ENCODE peak calls at places on chromosome 3, in five cellular contexts. W is neuronal stem cell, C is mesenchymal stem cell, Y is H1, N is trophoblast cell. I is an unnamed sample.

GRCh38 chr3:65729553-65729952 is 309.2 kb downstream of the MAGI1 start:
- DNase-seq in Y (no peak), N (no peak), C (peak), W (no peak), I (no peak)

GRCh38 chr3:105062853-105063252 is 303.9 kb upstream of the ALCAM start:
- DNase-seq in W (no peak), N (no peak), Y (no peak), C (no peak), I (no peak)

GRCh38 chr3:184765730-184766074 is 46.3 kb upstream of the VPS8 start:
- DNase-seq in Y (no peak), C (no peak), N (peak), W (no peak), I (no peak)

GRCh38 chr3:90253131-90253530 is 1145.7 kb downstream of the EPHA3 start:
- DNase-seq in W (no peak), N (no peak), C (no peak), Y (no peak), I (no peak)

GRCh38 chr3:47162695-47163022 is 1.3 kb downstream of the SETD2 start:
- DNase-seq in C (peak), N (no peak), W (no peak), Y (no peak), I (no peak)

GRCh38 chr3:141150931-141151330 is 80.7 kb upstream of the PXYLP1 start:
- DNase-seq in N (no peak), W (no peak), Y (no peak), C (no peak), I (no peak)

GRCh38 chr3:102790742-102791141 is 355.9 kb downstream of the ZPLD1 start:
- DNase-seq in W (no peak), C (no peak), N (no peak), Y (no peak), I (no peak)

GRCh38 chr3:8416965-8417364 is 84.7 kb upstream of the LMCD1 start:
- DNase-seq in W (no peak), C (peak), Y (no peak), N (no peak), I (peak)

GRCh38 chr3:65716372-65716771 is 322.3 kb downstream of the MAGI1 start:
- DNase-seq in C (no peak), N (no peak), Y (no peak), W (no peak), I (no peak)

GRCh38 chr3:85342915-85343314 is 384.1 kb downstream of the CADM2 start:
- DNase-seq in W (peak), N (no peak), C (no peak), Y (no peak), I (no peak)

GRCh38 chr3:134600166-134600670 is 50.6 kb downstream of the KY start:
- DNase-seq in Y (no peak), C (no peak), N (no peak), W (no peak), I (no peak)

GRCh38 chr3:189455009-189455408 is 176.2 kb upstream of the TP63 start:
- DNase-seq in C (no peak), W (no peak), N (no peak), Y (no peak), I (no peak)

GRCh38 chr3:89851974-89852621 is 744.7 kb downstream of the EPHA3 start:
- DNase-seq in N (no peak), Y (peak), C (peak), W (peak), I (peak)

GRCh38 chr3:127207727-127208482 is 15.0 kb downstream of the PRR23E start:
- DNase-seq in C (no peak), Y (no peak), N (no peak), W (no peak), I (peak)

GRCh38 chr3:140931801-140932200 is 9.8 kb upstream of the SLC25A36 start:
- DNase-seq in C (no peak), W (no peak), Y (no peak), N (no peak), I (no peak)

GRCh38 chr3:56788506-56788905 is 13.2 kb downstream of the ARHGEF3 start:
- DNase-seq in Y (no peak), N (no peak), C (no peak), W (no peak), I (no peak)

GRCh38 chr3:185361920-185362319 is 1.0 kb upstream of the MAP3K13 start:
- DNase-seq in W (no peak), Y (no peak), C (peak), N (no peak), I (no peak)

GRCh38 chr3:4887177-4887576 is 92.1 kb upstream of the BHLHE40 start:
- DNase-seq in N (no peak), W (no peak), C (no peak), Y (no peak), I (no peak)

GRCh38 chr3:164479978-164480377 is 598.3 kb downstream of the SI start:
- DNase-seq in N (no peak), Y (no peak), C (no peak), W (no peak), I (no peak)

GRCh38 chr3:189947948-189948723 is 172.6 kb downstream of the P3H2 start:
- DNase-seq in C (peak), N (peak), Y (no peak), W (no peak), I (no peak)

GRCh38 chr3:118550556-118550955 is 484.1 kb downstream of the IGSF11 start:
- DNase-seq in N (no peak), Y (no peak), W (no peak), C (no peak), I (no peak)

GRCh38 chr3:41259449-41260062 is 60.3 kb downstream of the CTNNB1 start:
- DNase-seq in C (no peak), N (no peak), Y (no peak), W (no peak), I (no peak)

GRCh38 chr3:146153429-146153828 is 7.6 kb downstream of the PLOD2 start:
- DNase-seq in C (no peak), N (no peak), Y (no peak), W (no peak), I (no peak)

GRCh38 chr3:143763568-143764162 is 84.6 kb downstream of the SLC9A9 start:
- DNase-seq in N (no peak), W (no peak), Y (no peak), C (peak), I (no peak)

GRCh38 chr3:142993958-142994442 is 7.4 kb upstream of the U2SURP start:
- DNase-seq in Y (no peak), C (peak), W (peak), N (peak), I (peak)

GRCh38 chr3:188358787-188359493 is 205.0 kb downstream of the LPP start:
- DNase-seq in C (no peak), W (no peak), N (no peak), Y (no peak), I (no peak)

GRCh38 chr3:186476044-186476468 is 68.1 kb downstream of the CRYGS start:
- DNase-seq in C (peak), W (no peak), Y (no peak), N (no peak), I (no peak)

DNA sequence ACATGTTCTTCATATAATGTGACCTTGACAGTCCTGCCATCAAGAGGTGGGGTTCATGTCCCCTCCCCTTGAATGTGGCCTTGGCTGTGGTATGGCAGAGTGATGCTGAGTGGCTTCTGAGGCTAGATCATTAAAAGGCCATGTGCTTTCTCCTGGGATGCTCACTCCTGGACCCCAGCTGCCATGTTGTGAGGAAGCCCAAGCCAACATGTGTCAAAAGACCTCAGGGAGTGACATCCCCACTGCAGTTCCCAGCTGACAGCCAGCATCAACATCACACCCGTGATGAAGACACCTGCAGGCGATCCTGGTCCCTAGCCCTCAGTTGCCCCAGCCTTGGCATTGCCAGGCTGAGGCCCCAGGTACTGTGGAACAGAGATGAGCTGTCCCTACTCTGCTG is 36.6 kb downstream of the EBLN2 start:
- DNase-seq in C (no peak), W (no peak), Y (no peak), N (no peak), I (no peak)
- H4K91ac ChIP-seq in C (no peak), W (no peak), Y (peak), N (no peak), I (no peak)

DNA sequence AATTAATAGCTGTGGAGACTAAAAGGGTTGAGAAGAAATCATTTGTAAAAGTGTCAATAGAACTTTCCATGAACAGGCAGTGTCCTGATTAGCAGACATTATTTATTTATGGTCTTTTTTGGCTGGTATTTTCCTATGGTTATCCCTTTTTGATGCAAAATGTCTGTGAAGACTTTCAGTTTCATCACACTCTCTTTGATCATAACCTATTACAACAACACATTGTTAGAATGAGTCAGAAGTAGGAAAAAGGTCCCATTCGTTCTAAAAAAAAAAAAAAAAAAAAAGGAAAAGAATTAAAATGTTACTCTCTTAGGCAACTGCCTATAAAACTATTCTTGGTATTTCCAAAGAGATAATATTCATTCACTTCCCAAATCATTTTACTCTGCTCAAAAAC is 62.1 kb downstream of the SLC49A4 start:
- DNase-seq in W (no peak), Y (no peak), N (no peak), C (peak), I (no peak)
- H2BK12ac ChIP-seq in W (no peak), Y (no peak), N (no peak), C (no peak), I (no peak)

GRCh38 chr3:171026584-171027293 is at the start of gene SLC2A2:
- DNase-seq in N (no peak), W (no peak), Y (no peak), C (no peak), I (no peak)
- H4K91ac ChIP-seq in N (no peak), W (no peak), Y (no peak), C (no peak), I (no peak)

GRCh38 chr3:169173231-169173630 is 490.3 kb downstream of the MECOM start:
- DNase-seq in N (peak), W (no peak), C (no peak), Y (no peak), I (no peak)

GRCh38 chr3:169173636-169174035 is 489.9 kb downstream of the MECOM start:
- DNase-seq in W (no peak), Y (no peak), C (no peak), N (no peak), I (no peak)

GRCh38 chr3:169172535-169172934 is 491.0 kb downstream of the MECOM start:
- DNase-seq in Y (no peak), N (no peak), W (no peak), C (no peak), I (no peak)

GRCh38 chr3:169170456-169170855 is 493.1 kb downstream of the MECOM start:
- DNase-seq in Y (no peak), N (no peak), C (no peak), W (no peak), I (no peak)

DNA sequence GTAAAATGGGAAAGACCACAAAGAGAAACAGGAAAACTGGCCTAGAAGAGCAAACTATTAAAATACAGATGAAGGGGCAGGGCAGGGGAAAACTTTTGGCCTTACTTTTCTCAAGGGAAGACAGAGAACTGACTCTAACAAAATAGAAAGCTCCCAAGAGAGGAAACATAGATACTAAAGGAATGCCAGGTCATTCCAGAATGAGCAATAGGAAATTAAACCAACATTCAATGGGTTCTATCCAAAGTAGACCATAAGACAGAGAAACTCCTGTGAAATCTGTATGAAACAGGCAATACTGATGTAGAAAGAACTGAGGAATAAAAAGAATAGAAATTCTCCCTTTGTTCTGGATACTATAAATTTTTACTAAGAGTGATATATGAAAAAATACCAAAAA is 491.8 kb downstream of the MECOM start:
- DNase-seq in W (no peak), N (no peak), Y (no peak), C (no peak), I (no peak)
- H2BK12ac ChIP-seq in W (no peak), N (no peak), Y (no peak), C (no peak), I (no peak)

DNA sequence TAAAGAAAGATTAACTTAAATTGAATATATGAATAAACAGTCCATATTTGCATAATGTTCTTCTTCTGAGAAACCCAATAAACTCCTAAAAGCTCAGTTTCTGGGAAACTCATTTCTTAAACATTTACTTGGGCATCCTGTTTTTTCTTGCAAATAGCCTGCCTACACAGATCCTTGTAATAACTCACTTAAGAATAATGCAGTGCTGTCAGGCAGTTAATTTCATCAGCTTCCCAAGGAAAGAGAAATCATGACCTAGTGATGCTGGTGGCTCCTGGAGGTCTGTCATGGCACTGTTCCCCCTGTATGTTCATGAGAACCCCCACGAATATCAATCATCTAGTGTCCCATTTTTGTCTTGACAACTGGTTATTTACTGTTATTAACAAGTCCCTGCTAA is 279.6 kb upstream of the NECTIN3 start:
- DNase-seq in W (no peak), N (no peak), Y (no peak), C (no peak), I (no peak)
- H4K91ac ChIP-seq in W (no peak), N (no peak), Y (no peak), C (no peak), I (no peak)

GRCh38 chr3:171807806-171808205 is 2.5 kb downstream of the PLD1 start:
- DNase-seq in W (no peak), C (no peak), N (no peak), Y (no peak), I (no peak)
- H2BK12ac ChIP-seq in W (no peak), C (no peak), N (no peak), Y (no peak), I (no peak)

DNA sequence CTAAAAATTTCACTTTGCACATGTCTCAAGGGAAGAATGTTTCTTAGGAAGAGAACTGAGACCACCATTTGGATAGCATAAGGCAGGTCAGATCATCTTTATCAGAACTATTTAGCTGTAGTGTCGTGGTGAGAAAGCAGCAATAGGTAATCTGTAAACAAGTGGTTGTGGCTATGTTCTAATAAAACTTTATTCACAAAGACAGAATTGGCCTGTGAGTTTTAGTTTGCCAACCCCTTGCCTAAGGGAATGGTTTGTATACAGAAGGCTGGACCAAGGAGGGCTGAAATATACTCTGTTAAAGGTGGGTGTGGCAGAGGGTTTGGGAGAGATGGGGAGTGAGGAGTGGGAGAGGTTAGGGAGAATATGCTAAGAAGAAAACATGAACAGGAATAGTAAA is 10.6 kb upstream of the RBM5 start:
- DNase-seq in C (no peak), Y (no peak), W (no peak), N (no peak), I (no peak)
- H4K91ac ChIP-seq in C (no peak), Y (no peak), W (no peak), N (no peak), I (no peak)

GRCh38 chr3:169146112-169146665 is 517.3 kb downstream of the MECOM start:
- DNase-seq in N (peak), Y (no peak), C (peak), W (peak), I (peak)

GRCh38 chr3:169144271-169144670 is 519.2 kb downstream of the MECOM start:
- DNase-seq in C (no peak), W (no peak), Y (no peak), N (no peak), I (no peak)

GRCh38 chr3:169143471-169143870 is 520.0 kb downstream of the MECOM start:
- DNase-seq in Y (no peak), N (no peak), W (no peak), C (no peak), I (no peak)

GRCh38 chr3:169145551-169145950 is 518.0 kb downstream of the MECOM start:
- DNase-seq in C (peak), N (no peak), W (no peak), Y (no peak), I (no peak)

GRCh38 chr3:169144691-169145090 is 518.8 kb downstream of the MECOM start:
- DNase-seq in C (no peak), Y (no peak), W (no peak), N (no peak), I (no peak)
- H2BK12ac ChIP-seq in C (no peak), Y (no peak), W (no peak), N (no peak), I (no peak)

GRCh38 chr3:107522510-107523360 is at the start of gene BBX:
- DNase-seq in W (peak), Y (peak), C (peak), N (peak), I (peak)
- H4K91ac ChIP-seq in W (no peak), Y (peak), C (peak), N (peak), I (no peak)

GRCh38 chr3:126117212-126117611 is 33.3 kb upstream of the SLC41A3 start:
- DNase-seq in C (no peak), N (no peak), Y (no peak), W (no peak), I (no peak)

GRCh38 chr3:126117786-126118185 is 33.9 kb upstream of the SLC41A3 start:
- DNase-seq in C (no peak), Y (no peak), W (no peak), N (no peak), I (peak)

GRCh38 chr3:126116526-126116925 is 32.6 kb upstream of the SLC41A3 start:
- DNase-seq in W (no peak), C (no peak), N (no peak), Y (no peak), I (no peak)

GRCh38 chr3:126119008-126119675 is 35.2 kb upstream of the SLC41A3 start:
- DNase-seq in C (no peak), Y (no peak), W (no peak), N (no peak), I (peak)

DNA sequence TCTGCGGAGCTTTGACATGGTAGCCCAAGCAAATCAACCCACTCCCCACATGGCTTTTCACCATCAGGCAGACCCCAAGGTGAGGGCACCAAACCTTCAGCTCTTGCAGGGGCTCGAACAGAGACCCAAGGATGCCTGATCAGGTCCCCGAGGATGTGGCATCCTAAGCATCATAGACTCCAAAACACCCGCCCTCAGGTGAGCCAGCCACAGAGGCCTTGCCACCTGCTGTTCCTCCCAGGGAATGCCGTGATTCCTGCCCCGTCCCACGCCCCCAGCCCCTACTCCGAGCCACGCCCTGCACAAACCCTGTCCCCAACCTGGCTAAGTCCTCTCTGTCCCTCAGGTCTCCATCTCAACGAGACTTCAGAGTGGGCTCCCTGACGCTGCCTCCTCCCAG is 34.7 kb upstream of the SLC41A3 start:
- DNase-seq in W (no peak), C (no peak), N (no peak), Y (no peak), I (peak)
- H2BK12ac ChIP-seq in W (no peak), C (no peak), N (no peak), Y (no peak), I (no peak)

I was measured in H9.